ENCODE peak calls at places on chromosomes 4 and X, in eight cellular contexts. E, Y, V, O, Z, W, S and A are unnamed samples.

GRCh38 chrX:39840141-39841126 is 257.3 kb downstream of the BCOR start:
- DNase-seq in E (no peak), Y (no peak), V (no peak), O (no peak), Z (no peak), W (no peak), S (no peak), A (no peak)

GRCh38 chr4:105520819-105521790 is 31.3 kb upstream of the ARHGEF38 start:
- DNase-seq in E (peak), Y (no peak), V (peak), O (peak), Z (peak), W (peak), S (peak), A (peak)

GRCh38 chr4:3059090-3059428 is 15.3 kb downstream of the HTT-AS start:
- DNase-seq in E (no peak), Y (peak), V (no peak), O (no peak), Z (no peak), W (no peak), S (no peak), A (no peak)

GRCh38 chr4:2104556-2105345 is 45.6 kb downstream of the NAT8L start:
- DNase-seq in E (no peak), Y (no peak), V (no peak), O (no peak), Z (no peak), W (no peak), S (no peak), A (no peak)

GRCh38 chr4:98113005-98113404 is 30.3 kb downstream of the STPG2 start:
- DNase-seq in E (peak), Y (no peak), V (no peak), O (peak), Z (peak), W (peak), S (no peak), A (peak)

GRCh38 chr4:159017323-159018036 is 85.4 kb upstream of the RAPGEF2 start:
- DNase-seq in E (no peak), Y (no peak), V (no peak), O (no peak), Z (no peak), W (no peak), S (no peak), A (no peak)

GRCh38 chrX:22246620-22247019 is 26.1 kb upstream of the CBLL2 start:
- DNase-seq in E (no peak), Y (no peak), V (no peak), O (no peak), Z (no peak), W (no peak), S (no peak), A (peak)

GRCh38 chr4:1323635-1324442 is 23.2 kb upstream of the UVSSA start:
- DNase-seq in E (peak), Y (peak), V (no peak), O (peak), Z (peak), W (peak), S (no peak), A (peak)

GRCh38 chr4:151021637-151022334 is 6.7 kb upstream of the LRBA start:
- DNase-seq in E (no peak), Y (no peak), V (no peak), O (peak), Z (no peak), W (no peak), S (no peak), A (no peak)

GRCh38 chrX:69564665-69565064 is 51.2 kb upstream of the EDA start:
- DNase-seq in E (no peak), Y (no peak), V (no peak), O (no peak), Z (no peak), W (no peak), S (no peak), A (no peak)

GRCh38 chr4:35247047-35247446 is 997.3 kb downstream of the ARAP2 start:
- DNase-seq in E (no peak), Y (no peak), V (no peak), O (no peak), Z (no peak), W (no peak), S (no peak), A (peak)

GRCh38 chr4:153593166-153593565 is 90.9 kb upstream of the TLR2 start:
- DNase-seq in E (no peak), Y (no peak), V (no peak), O (peak), Z (no peak), W (no peak), S (no peak), A (no peak)

GRCh38 chr4:98838528-98838927 is 90.4 kb downstream of the EIF4E start:
- DNase-seq in E (no peak), Y (no peak), V (no peak), O (no peak), Z (no peak), W (no peak), S (no peak), A (no peak)

GRCh38 chr4:36024901-36025610 is 219.3 kb downstream of the ARAP2 start:
- DNase-seq in E (no peak), Y (no peak), V (no peak), O (no peak), Z (no peak), W (no peak), S (peak), A (peak)

GRCh38 chrX:23857409-23857808 is 50.3 kb downstream of the APOO start:
- DNase-seq in E (no peak), Y (no peak), V (no peak), O (no peak), Z (no peak), W (no peak), S (no peak), A (no peak)

GRCh38 chr4:13559414-13559813 is 15.1 kb upstream of the NKX3-2 start:
- DNase-seq in E (no peak), Y (no peak), V (no peak), O (peak), Z (peak), W (peak), S (no peak), A (peak)

GRCh38 chr4:88858752-88859151 is 161.1 kb upstream of the NAP1L5 start:
- DNase-seq in E (no peak), Y (no peak), V (no peak), O (no peak), Z (no peak), W (peak), S (no peak), A (no peak)

GRCh38 chrX:50913520-50913919 is 3.0 kb downstream of the BMP15 start:
- DNase-seq in E (peak), Y (no peak), V (no peak), O (no peak), Z (no peak), W (peak), S (no peak), A (peak)

GRCh38 chr4:90546114-90546513 is 418.9 kb downstream of the CCSER1 start:
- DNase-seq in E (no peak), Y (no peak), V (no peak), O (no peak), Z (no peak), W (no peak), S (peak), A (peak)

GRCh38 chrX:37752941-37753340 is 26.9 kb upstream of the CYBB start:
- DNase-seq in E (no peak), Y (no peak), V (no peak), O (no peak), Z (no peak), W (no peak), S (no peak), A (no peak)

GRCh38 chrX:87337267-87337666 is 180.3 kb upstream of the KLHL4 start:
- DNase-seq in E (peak), Y (no peak), V (no peak), O (no peak), Z (no peak), W (peak), S (no peak), A (no peak)